ENCODE peak calls at places on chromosomes 11 and 22, in four cellular contexts. Y is fibroblast of mammary gland, P is colonic mucosa, F is thoracic aorta. O is an unnamed sample.

GRCh38 chr11:113773092-113773415 is 438 bp downstream of the ZW10 start:
- DNase-seq in P (peak; percentile 48), F (no peak), Y (peak; percentile 25), O (no peak)

GRCh38 chr11:117983163-117983475 is 3.1 kb upstream of the IL10RA start:
- DNase-seq in P (peak; percentile 14), F (no peak), Y (no peak), O (no peak)

GRCh38 chr22:45317551-45318167 is 7.9 kb downstream of the FAM118A start:
- DNase-seq in F (peak; percentile 67), P (peak; percentile 75), Y (peak; percentile 57), O (peak; percentile 63)

GRCh38 chr11:66720223-66720898 is 8.7 kb downstream of the SPTBN2 start:
- DNase-seq in Y (peak; percentile 12), P (peak; percentile 73), F (no peak), O (no peak)

GRCh38 chr11:121367434-121367833 is 74.9 kb downstream of the SC5D start:
- DNase-seq in Y (peak; percentile 41), P (no peak), F (no peak), O (no peak)

GRCh38 chr11:16001899-16002426 is 354.4 kb downstream of the SOX6 start:
- DNase-seq in F (no peak), P (peak; percentile 24), Y (peak; percentile 99), O (no peak)

GRCh38 chr22:32410459-32410858 is 1.6 kb downstream of the RTCB start:
- DNase-seq in P (no peak), F (no peak), Y (no peak), O (no peak)

GRCh38 chr11:45158210-45158644 is 11.8 kb downstream of the PRDM11 start:
- DNase-seq in Y (no peak), F (no peak), P (no peak), O (peak; percentile 83)

GRCh38 chr11:102256251-102256650 is 61.0 kb upstream of the BIRC3 start:
- DNase-seq in Y (peak; percentile 81), P (no peak), F (no peak), O (no peak)

GRCh38 chr11:134499990-134500389 is 87.9 kb upstream of the B3GAT1 start:
- DNase-seq in F (no peak), P (no peak), Y (no peak), O (peak; percentile 32)

GRCh38 chr11:33723238-33723881 is 12.9 kb downstream of the CD59 start:
- DNase-seq in Y (peak; percentile 99), F (no peak), P (no peak), O (peak; percentile 85)

GRCh38 chr11:19679952-19680823 is 32.4 kb upstream of the NAV2 start:
- DNase-seq in Y (peak; percentile 99), F (peak; percentile 81), P (peak; percentile 66), O (peak; percentile 87)

GRCh38 chr11:19674831-19675230 is 37.8 kb upstream of the NAV2 start:
- DNase-seq in Y (no peak), F (no peak), P (no peak), O (no peak)

GRCh38 chr11:19676508-19677379 is 35.9 kb upstream of the NAV2 start:
- DNase-seq in Y (no peak), F (no peak), P (no peak), O (no peak)

GRCh38 chr11:19675397-19675796 is 37.2 kb upstream of the NAV2 start:
- DNase-seq in F (no peak), P (no peak), Y (no peak), O (no peak)

DNA sequence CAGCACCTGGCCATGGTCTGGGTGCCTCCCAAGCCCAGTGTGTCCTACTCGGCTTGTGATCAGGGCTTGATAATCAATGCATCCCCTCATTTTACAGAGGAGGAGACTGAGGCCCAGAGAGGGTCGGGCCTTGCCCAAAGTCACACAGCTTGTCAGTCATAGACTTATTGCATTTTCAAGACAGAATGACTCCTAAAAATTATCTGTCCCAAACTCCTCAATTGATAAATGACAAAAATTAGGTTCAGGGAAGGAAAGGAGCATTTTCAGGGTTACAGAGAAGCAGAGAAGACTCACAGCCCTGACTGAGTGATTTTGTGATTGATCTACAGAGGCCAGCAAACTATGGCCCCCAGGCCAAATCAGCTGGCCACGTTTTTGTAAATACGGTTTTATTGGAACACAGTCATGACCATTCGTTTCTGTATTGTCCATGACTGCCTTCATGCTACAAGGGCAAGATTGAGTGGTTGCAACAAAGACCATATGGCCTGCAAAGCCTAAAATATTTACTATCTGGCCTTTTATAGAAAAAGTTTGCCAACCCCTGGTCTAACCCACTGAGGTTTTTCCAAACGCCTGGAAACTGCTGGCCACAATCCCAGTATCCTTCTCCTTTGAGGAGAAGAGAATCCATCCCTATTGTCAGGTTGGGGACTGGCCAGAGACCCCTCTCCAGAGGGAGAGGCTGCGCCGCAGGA is 35.1 kb upstream of the NAV2 start:
- DNase-seq in F (no peak), Y (no peak), P (no peak), O (no peak)
- H3K4me3 ChIP-seq in F (no peak overlapping the region), Y (no peak overlapping the region), P (no peak overlapping the region), O (no peak overlapping the region)

GRCh38 chr22:43995798-43996169 is 28.3 kb upstream of the PARVB start:
- DNase-seq in P (no peak), Y (no peak), F (no peak), O (no peak)
- H3K4me3 ChIP-seq in P (no peak overlapping the region), Y (no peak overlapping the region), F (peak overlapping the region; percentile 42), O (no peak overlapping the region)

GRCh38 chr22:42608481-42609361 is 6.0 kb downstream of the POLDIP3 start:
- DNase-seq in Y (peak; percentile 75), F (no peak), P (no peak), O (no peak)
- H3K4me3 ChIP-seq in Y (peak overlapping the region; percentile 9), F (no peak overlapping the region), P (no peak overlapping the region), O (no peak overlapping the region)

GRCh38 chr22:19764636-19765476 is 4.3 kb downstream of the TBX1 start:
- DNase-seq in F (no peak), P (no peak), Y (no peak), O (no peak)
- H3K4me3 ChIP-seq in F (peak overlapping the region; percentile 33), P (no peak overlapping the region), Y (no peak overlapping the region), O (no peak overlapping the region)

DNA sequence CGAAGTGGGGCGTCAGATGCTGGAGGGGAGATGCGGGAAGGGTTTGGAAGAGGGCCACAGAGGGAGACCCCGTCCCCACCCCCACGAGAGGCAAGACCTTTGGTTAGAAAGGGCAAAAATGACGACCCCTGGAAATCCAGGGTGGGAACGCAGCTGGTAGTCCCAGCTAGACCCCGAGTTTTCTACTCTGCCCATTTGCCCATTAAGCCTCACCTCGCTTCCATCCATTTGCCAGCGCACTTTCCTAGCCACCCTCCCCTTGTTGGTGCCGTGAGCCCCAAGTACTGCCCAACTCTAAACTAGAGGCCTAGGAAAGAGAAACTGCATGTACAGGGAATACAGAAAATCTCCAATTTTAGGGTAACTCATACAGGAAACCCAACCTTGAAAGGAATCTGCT is 370 bp downstream of the DDX25 start:
- DNase-seq in Y (no peak), P (no peak), F (no peak), O (no peak)
- H3K4me3 ChIP-seq in Y (no peak overlapping the region), P (no peak overlapping the region), F (peak overlapping the region; percentile 91), O (no peak overlapping the region)